ENCODE peak calls at places on chromosomes 1 and 21, in four cellular contexts. N is neural progenitor cell, T is HCT116, R is HepG2. C is an unnamed sample.
A peak's percentile ranks its signal among the peaks of the same experiment; 100 is the strongest.

GRCh38 chr1:230148194-230148581 is 81.2 kb downstream of the GALNT2 start:
- DNase-seq in N (no peak), T (no peak), R (no peak), C (no peak)

GRCh38 chr1:178651742-178652141 is 73.3 kb upstream of the RALGPS2 start:
- DNase-seq in N (no peak), T (no peak), R (no peak), C (no peak)

GRCh38 chr1:224500802-224501201 is 66.2 kb upstream of the WDR26 start:
- DNase-seq in N (no peak), T (no peak), R (no peak), C (no peak)

GRCh38 chr1:179926494-179927205 is 28.0 kb upstream of the CEP350 start:
- DNase-seq in N (no peak), T (no peak), R (no peak), C (peak; percentile 59)

GRCh38 chr1:211741116-211741515 is 65.7 kb upstream of the NEK2 start:
- DNase-seq in N (no peak), T (no peak), R (no peak), C (no peak)

GRCh38 chr1:108554682-108555081 is 5.2 kb upstream of the EEIG2 start:
- DNase-seq in N (no peak), T (no peak), R (no peak), C (no peak)

GRCh38 chr1:17635811-17636210 is 96.3 kb downstream of the ARHGEF10L start:
- DNase-seq in N (no peak), T (no peak), R (no peak), C (no peak)

GRCh38 chr1:193537266-193538003 is 351.0 kb upstream of the B3GALT2 start:
- DNase-seq in N (no peak), T (no peak), R (no peak), C (no peak)

GRCh38 chr1:47656719-47657685 is 219.2 kb downstream of the FOXD2 start:
- DNase-seq in N (no peak), T (no peak), R (no peak), C (peak; percentile 18)

GRCh38 chr1:227482021-227482299 is 81.4 kb upstream of the ZNF678 start:
- DNase-seq in N (no peak), T (no peak), R (no peak), C (no peak)

GRCh38 chr1:57867001-57867400 is 443.1 kb upstream of the DAB1 start:
- DNase-seq in N (no peak), T (no peak), R (no peak), C (no peak)

GRCh38 chr1:29549001-29549400 is 312.7 kb downstream of the PTPRU start:
- DNase-seq in N (no peak), T (no peak), R (no peak), C (no peak)

GRCh38 chr1:169786974-169787373 is 7.7 kb downstream of the METTL18 start:
- DNase-seq in N (no peak), T (no peak), R (no peak), C (no peak)

GRCh38 chr1:169785267-169785666 is 9.4 kb downstream of the METTL18 start:
- DNase-seq in N (no peak), T (no peak), R (no peak), C (no peak)

GRCh38 chr1:169782596-169782995 is 12.1 kb downstream of the METTL18 start:
- DNase-seq in N (no peak), T (no peak), R (no peak), C (no peak)

GRCh38 chr1:169779970-169780369 is 14.7 kb downstream of the METTL18 start:
- DNase-seq in N (no peak), T (no peak), R (no peak), C (peak; percentile 75)

DNA sequence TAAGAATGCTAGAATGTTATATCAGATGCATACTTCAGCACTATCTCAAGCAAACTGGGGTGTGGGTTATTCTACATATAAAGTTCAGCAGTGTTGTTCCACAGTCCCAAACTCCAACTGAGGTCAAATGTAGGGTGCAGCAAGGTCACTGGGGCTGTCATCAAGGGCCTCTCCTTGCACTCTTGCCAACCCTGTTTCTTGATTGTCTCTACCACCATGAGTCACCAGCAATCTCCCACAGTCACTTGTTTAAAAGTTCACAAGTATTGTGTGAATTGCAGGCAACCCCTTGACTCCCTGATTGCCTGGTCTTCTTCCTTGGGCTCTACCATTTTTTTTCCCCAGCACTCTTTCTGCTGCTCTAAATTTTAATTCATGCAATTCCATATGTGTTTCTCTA is 10.6 kb downstream of the METTL18 start:
- DNase-seq in N (no peak), T (no peak), R (no peak), C (peak; percentile 1)
- TF ChIP-seq CTCF in N (no peak), T (no peak), R (no peak), C (no peak)

GRCh38 chr21:44966135-44967081 is 26.6 kb downstream of the SLX9 start:
- DNase-seq in N (no peak), T (no peak), R (no peak), C (no peak)
- H3K4me1 ChIP-seq in N (no peaks in the 10 kb centered on the region), T (no peaks in the 10 kb centered on the region), R (peaks cover 11% of the 10 kb centered on the region), C (peaks cover 47% of the 10 kb centered on the region)

GRCh38 chr1:45038240-45038639 is 26.2 kb downstream of the UROD start:
- DNase-seq in N (no peak), T (no peak), R (no peak), C (no peak)
- H3K4me2 ChIP-seq in N (no peak overlapping the region), T (no peak overlapping the region), R (no peak overlapping the region), C (no peak overlapping the region)

GRCh38 chr21:17045214-17045835 is 467.5 kb upstream of the CXADR start:
- DNase-seq in N (no peak), T (no peak), R (no peak), C (peak; percentile 19)

GRCh38 chr21:17048974-17049373 is 463.9 kb upstream of the CXADR start:
- DNase-seq in N (no peak), T (no peak), R (no peak), C (no peak)

GRCh38 chr21:17050646-17051045 is 462.2 kb upstream of the CXADR start:
- DNase-seq in N (no peak), T (no peak), R (no peak), C (no peak)

GRCh38 chr21:17050156-17050555 is 462.7 kb upstream of the CXADR start:
- DNase-seq in N (no peak), T (no peak), R (no peak), C (no peak)

GRCh38 chr21:17044696-17045095 is 468.1 kb upstream of the CXADR start:
- DNase-seq in N (no peak), T (no peak), R (no peak), C (no peak)
- TF ChIP-seq CTCF in N (no peak), T (no peak), R (no peak), C (no peak)

DNA sequence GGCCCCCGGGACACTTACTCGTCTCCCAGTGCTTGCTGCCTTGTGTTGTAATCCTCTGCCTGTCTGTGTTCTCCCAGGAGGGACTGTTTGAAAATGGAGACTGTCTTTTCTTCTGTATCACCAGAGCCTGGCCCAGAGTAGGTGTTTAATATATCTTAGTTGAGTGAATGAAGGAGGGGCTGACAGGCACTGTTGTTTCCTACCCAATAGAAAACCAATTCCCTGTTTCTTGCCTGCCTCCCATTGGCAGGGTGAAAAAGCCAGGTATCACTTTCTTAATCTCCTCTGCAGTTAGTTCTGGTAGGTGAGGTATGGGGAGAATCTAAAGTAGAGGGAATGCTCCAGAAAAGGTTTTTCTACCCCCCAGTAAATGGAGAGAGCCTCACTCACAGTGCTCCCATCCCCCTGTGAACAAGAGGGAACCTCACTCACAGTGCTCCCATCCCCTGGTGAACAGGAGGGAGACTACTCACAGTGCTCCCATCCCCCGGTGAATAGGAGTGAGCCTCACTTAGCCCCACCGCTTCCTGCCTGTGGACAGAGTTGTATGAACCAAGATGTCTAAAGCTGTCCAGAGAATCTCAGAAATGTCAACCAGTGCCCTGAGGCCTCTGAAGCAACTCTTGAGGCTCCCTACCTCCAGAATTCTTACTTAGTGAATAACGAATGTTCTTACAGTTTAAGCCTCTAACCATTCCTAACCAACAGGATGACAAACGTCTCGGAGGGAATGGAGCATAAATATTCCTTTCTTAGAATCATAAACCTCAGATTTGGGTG is at the start of gene GJA5:
- DNase-seq in N (no peak), T (no peak), R (no peak), C (no peak)
- H3K4me1 ChIP-seq in N (no peaks in the 10 kb centered on the region), T (peaks cover 12% of the 10 kb centered on the region), R (peaks cover 27% of the 10 kb centered on the region), C (no peaks in the 10 kb centered on the region)

GRCh38 chr1:87872189-87872588 is 543.5 kb downstream of the LMO4 start:
- DNase-seq in N (no peak), T (no peak), R (no peak), C (no peak)
- H3K4me2 ChIP-seq in N (no peak overlapping the region), T (no peak overlapping the region), R (no peak overlapping the region), C (no peak overlapping the region)

C was measured in astrocyte.